ENCODE peak calls at places on chromosomes 5 and 9, in six cellular contexts. V is KBM-7, F is endothelial cell, B is GM23338, I is NCI-H69, C is GM10248. N is an unnamed sample.

GRCh38 chr9:123399803-123400378 is 43.9 kb downstream of the CRB2 start:
- DNase-seq in V (peak; percentile 45), F (peak; percentile 72), B (peak; percentile 82), I (peak; percentile 40), C (peak; percentile 61), N (no peak)

GRCh38 chr9:37082214-37082765 is 38.1 kb upstream of the ZCCHC7 start:
- DNase-seq in V (no peak), F (no peak), B (no peak), I (no peak), C (no peak), N (no peak)

GRCh38 chr9:80811003-80811402 is 878.3 kb downstream of the TLE1 start:
- DNase-seq in V (no peak), F (no peak), B (no peak), I (no peak), C (no peak), N (peak; percentile 12)

GRCh38 chr5:115801984-115802383 is 14.5 kb downstream of the CDO1 start:
- DNase-seq in V (no peak), F (no peak), B (no peak), I (no peak), C (no peak), N (no peak)

GRCh38 chr5:97266576-97266975 is 83.5 kb upstream of the RIOK2 start:
- DNase-seq in V (no peak), F (no peak), B (no peak), I (no peak), C (no peak), N (no peak)

GRCh38 chr5:141245250-141245717 is at the start of gene PCDHB15:
- DNase-seq in V (peak; percentile 64), F (peak; percentile 28), B (peak; percentile 92), I (peak; percentile 71), C (no peak), N (peak; percentile 19)

GRCh38 chr5:159310492-159310891 is 19.8 kb downstream of the IL12B start:
- DNase-seq in V (no peak), F (peak; percentile 37), B (peak; percentile 78), I (peak; percentile 81), C (no peak), N (no peak)

GRCh38 chr5:135398160-135398854 is 724 bp downstream of the MACROH2A1 start:
- DNase-seq in V (peak; percentile 40), F (peak; percentile 48), B (peak; percentile 73), I (peak; percentile 95), C (peak; percentile 38), N (peak; percentile 71)

GRCh38 chr5:123119334-123119986 is 30.4 kb downstream of the PRDM6 start:
- DNase-seq in V (peak; percentile 38), F (peak; percentile 36), B (peak; percentile 93), I (peak; percentile 40), C (no peak), N (peak; percentile 75)

GRCh38 chr5:133328800-133329199 is 277.0 kb downstream of the HSPA4 start:
- DNase-seq in V (no peak), F (no peak), B (no peak), I (no peak), C (no peak), N (no peak)

N was measured in adipocyte.